ENCODE peak calls at places on chromosomes 13 and 19, in four cellular contexts. B is SK-N-SH, V is GM12878, Q is K562. L is an unnamed sample.

GRCh38 chr19:31674503-31675186 is 325.4 kb upstream of the TSHZ3 start:
- DNase-seq in B (no peak), V (no peak), Q (no peak), L (no peak)

GRCh38 chr19:17292301-17293074 is 10.7 kb downstream of the ABHD8 start:
- DNase-seq in B (peak), V (peak), Q (peak), L (peak)

GRCh38 chr19:48636859-48637448 is at the start of gene DBP:
- DNase-seq in B (peak), V (no peak), Q (no peak), L (no peak)

GRCh38 chr19:7831452-7831851 is 1.4 kb downstream of the EVI5L start:
- DNase-seq in B (no peak), V (no peak), Q (peak), L (no peak)

GRCh38 chr19:19594371-19594770 is 24.1 kb downstream of the PBX4 start:
- DNase-seq in B (no peak), V (no peak), Q (no peak), L (no peak)

GRCh38 chr19:34808566-34808965 is 35.6 kb upstream of the ZNF599 start:
- DNase-seq in B (no peak), V (no peak), Q (no peak), L (no peak)

GRCh38 chr13:33676045-33676699 is 141.8 kb upstream of the RFC3 start:
- DNase-seq in B (no peak), V (no peak), Q (no peak), L (no peak)

GRCh38 chr19:38742906-38743305 is 1.4 kb downstream of the CAPN12 start:
- DNase-seq in B (peak), V (no peak), Q (no peak), L (peak)

GRCh38 chr19:46718157-46718933 is 1.4 kb upstream of the PRKD2 start:
- DNase-seq in B (no peak), V (peak), Q (no peak), L (peak)

GRCh38 chr19:50331187-50332013 is 2.2 kb upstream of the KCNC3 start:
- DNase-seq in B (no peak), V (no peak), Q (no peak), L (no peak)

GRCh38 chr13:33509642-33510229 is 224.2 kb upstream of the STARD13 start:
- DNase-seq in B (no peak), V (no peak), Q (no peak), L (no peak)

GRCh38 chr13:109162248-109163051 is 533.0 kb downstream of the MYO16 start:
- DNase-seq in B (no peak), V (peak), Q (no peak), L (peak)

GRCh38 chr19:40381321-40381720 is 8.7 kb downstream of the HIPK4 start:
- DNase-seq in B (peak), V (no peak), Q (no peak), L (no peak)

GRCh38 chr19:17125728-17126677 is 50.4 kb downstream of the MYO9B start:
- DNase-seq in B (peak), V (peak), Q (no peak), L (peak)

GRCh38 chr13:33937373-33938087 is 119.6 kb downstream of the RFC3 start:
- DNase-seq in B (no peak), V (no peak), Q (no peak), L (no peak)

GRCh38 chr13:33348366-33348765 is 62.8 kb upstream of the STARD13 start:
- DNase-seq in B (no peak), V (no peak), Q (no peak), L (no peak)

GRCh38 chr13:112837371-112838037 is 131.5 kb upstream of the MCF2L start:
- DNase-seq in B (no peak), V (no peak), Q (no peak), L (no peak)

GRCh38 chr13:108086678-108087077 is 128.7 kb downstream of the LIG4 start:
- DNase-seq in B (no peak), V (no peak), Q (no peak), L (no peak)

GRCh38 chr13:51035469-51035868 is 75.6 kb downstream of the C13orf42 start:
- DNase-seq in B (no peak), V (no peak), Q (no peak), L (no peak)

GRCh38 chr19:5585461-5586299 is 17.9 kb upstream of the TINCR start:
- DNase-seq in B (peak), V (no peak), Q (peak), L (peak)

GRCh38 chr19:40433391-40434216 is 7.8 kb upstream of the SERTAD1 start:
- DNase-seq in B (peak), V (no peak), Q (peak), L (peak)

GRCh38 chr13:24625870-24626419 is 54.3 kb upstream of the ATP12A start:
- DNase-seq in B (no peak), V (no peak), Q (no peak), L (peak)

GRCh38 chr13:113493315-113493951 is 2.9 kb upstream of the DCUN1D2 start:
- DNase-seq in B (no peak), V (peak), Q (no peak), L (no peak)

GRCh38 chr13:81683526-81683925 is 1342.6 kb upstream of the SPRY2 start:
- DNase-seq in B (no peak), V (no peak), Q (no peak), L (no peak)

GRCh38 chr19:35211545-35212230 is 16.9 kb downstream of the FAM187B start:
- DNase-seq in B (no peak), V (no peak), Q (no peak), L (no peak)

GRCh38 chr13:98284677-98285076 is 107.6 kb upstream of the RNF113B start:
- DNase-seq in B (no peak), V (no peak), Q (no peak), L (no peak)

GRCh38 chr13:50594276-50594970 is 249.1 kb downstream of the DLEU7 start:
- DNase-seq in B (peak), V (peak), Q (no peak), L (peak)

GRCh38 chr19:35509861-35510625 is 3.4 kb downstream of the DMKN start:
- DNase-seq in B (peak), V (no peak), Q (peak), L (peak)

GRCh38 chr13:56902276-56902675 is 238.4 kb upstream of the PRR20A start:
- DNase-seq in B (no peak), V (no peak), Q (no peak), L (no peak)

GRCh38 chr13:50990540-50991506 is 81.2 kb downstream of the RNASEH2B start:
- DNase-seq in B (peak), V (no peak), Q (no peak), L (no peak)

GRCh38 chr13:35478384-35479222 is 2.1 kb upstream of the MAB21L1 start:
- DNase-seq in B (peak), V (no peak), Q (no peak), L (no peak)

GRCh38 chr19:47658431-47659383 is 49.8 kb downstream of the BICRA start:
- DNase-seq in B (no peak), V (no peak), Q (no peak), L (no peak)

GRCh38 chr13:99384468-99384867 is 77.3 kb upstream of the GPR183 start:
- DNase-seq in B (no peak), V (no peak), Q (no peak), L (no peak)

GRCh38 chr13:103716689-103717088 is 650.5 kb upstream of the SLC10A2 start:
- DNase-seq in B (no peak), V (no peak), Q (no peak), L (no peak)

GRCh38 chr19:12778020-12778904 is 2.9 kb upstream of the HOOK2 start:
- DNase-seq in B (peak), V (no peak), Q (no peak), L (no peak)

GRCh38 chr19:16088351-16088984 is 12.2 kb downstream of the TPM4 start:
- DNase-seq in B (no peak), V (no peak), Q (peak), L (no peak)

GRCh38 chr13:30895773-30896172 is 10.3 kb upstream of the MEDAG start:
- DNase-seq in B (no peak), V (no peak), Q (no peak), L (no peak)

GRCh38 chr19:13007292-13008045 is 12.2 kb downstream of the NFIX start:
- DNase-seq in B (peak), V (no peak), Q (no peak), L (no peak)

GRCh38 chr19:3642296-3642695 is 15.7 kb upstream of the CACTIN start:
- DNase-seq in B (no peak), V (no peak), Q (no peak), L (no peak)

DNA sequence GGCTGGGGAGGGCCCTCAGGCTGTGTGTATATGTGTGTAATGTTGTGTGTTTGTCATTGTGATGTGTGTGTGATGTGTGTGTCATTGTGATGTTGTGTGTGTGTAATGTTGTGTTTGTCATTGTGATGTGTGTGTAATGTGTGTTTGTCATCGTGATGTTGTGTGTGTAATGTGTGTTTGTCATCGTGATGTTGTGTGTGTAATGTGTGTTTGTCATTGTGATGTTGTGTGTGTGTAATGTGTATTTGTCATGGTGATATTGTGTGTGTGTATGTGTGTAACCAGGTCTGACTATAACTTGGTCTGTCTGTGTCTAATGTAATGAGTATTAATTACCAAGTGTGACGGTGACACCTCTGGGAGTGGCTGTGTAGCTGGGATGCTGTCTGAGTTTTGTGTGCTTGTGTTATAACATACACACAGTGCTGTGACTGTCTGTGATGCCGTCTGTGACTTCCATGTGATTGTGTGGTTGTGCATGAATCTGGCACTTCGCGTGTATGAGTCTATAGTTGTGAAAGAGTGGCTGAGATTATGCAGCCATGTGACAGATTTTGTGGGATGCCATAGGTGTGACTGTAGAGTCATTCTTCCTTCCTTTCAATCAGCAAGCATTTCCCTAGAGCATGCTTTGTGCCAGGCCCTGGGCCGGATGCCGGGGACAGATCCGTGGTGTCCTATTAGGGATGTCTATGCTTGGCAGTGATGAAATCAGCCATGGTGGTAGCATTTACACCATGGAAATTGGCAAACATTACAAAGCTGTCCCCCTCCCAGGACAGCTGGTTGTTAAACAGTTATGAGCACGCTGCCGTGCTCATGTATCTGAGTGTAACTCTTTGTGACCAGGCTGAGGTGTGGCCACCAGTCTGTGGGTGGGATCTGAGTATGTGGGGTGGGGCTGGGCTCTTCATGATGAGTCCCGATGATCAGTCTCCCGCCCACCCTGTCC is 6.4 kb downstream of the TNFSF14 start:
- DNase-seq in B (no peak), V (no peak), Q (no peak), L (no peak)
- TF ChIP-seq TAF1 in B (no peak), V (no peak), Q (no peak), L (no peak)

GRCh38 chr19:44577566-44577874 is 35.8 kb upstream of the IGSF23 start:
- DNase-seq in B (no peak), V (no peak), Q (no peak), L (no peak)

GRCh38 chr19:44580366-44580895 is 32.9 kb upstream of the IGSF23 start:
- DNase-seq in B (no peak), V (no peak), Q (no peak), L (no peak)

GRCh38 chr19:44576843-44577565 is 36.4 kb upstream of the IGSF23 start:
- DNase-seq in B (peak), V (no peak), Q (peak), L (no peak)

GRCh38 chr19:44581288-44581687 is 32.1 kb upstream of the IGSF23 start:
- DNase-seq in B (no peak), V (no peak), Q (no peak), L (no peak)

GRCh38 chr19:44579663-44580365 is 33.5 kb upstream of the IGSF23 start:
- DNase-seq in B (no peak), V (no peak), Q (no peak), L (no peak)
- TF ChIP-seq TAF1 in B (no peak), V (no peak), Q (no peak), L (no peak)

DNA sequence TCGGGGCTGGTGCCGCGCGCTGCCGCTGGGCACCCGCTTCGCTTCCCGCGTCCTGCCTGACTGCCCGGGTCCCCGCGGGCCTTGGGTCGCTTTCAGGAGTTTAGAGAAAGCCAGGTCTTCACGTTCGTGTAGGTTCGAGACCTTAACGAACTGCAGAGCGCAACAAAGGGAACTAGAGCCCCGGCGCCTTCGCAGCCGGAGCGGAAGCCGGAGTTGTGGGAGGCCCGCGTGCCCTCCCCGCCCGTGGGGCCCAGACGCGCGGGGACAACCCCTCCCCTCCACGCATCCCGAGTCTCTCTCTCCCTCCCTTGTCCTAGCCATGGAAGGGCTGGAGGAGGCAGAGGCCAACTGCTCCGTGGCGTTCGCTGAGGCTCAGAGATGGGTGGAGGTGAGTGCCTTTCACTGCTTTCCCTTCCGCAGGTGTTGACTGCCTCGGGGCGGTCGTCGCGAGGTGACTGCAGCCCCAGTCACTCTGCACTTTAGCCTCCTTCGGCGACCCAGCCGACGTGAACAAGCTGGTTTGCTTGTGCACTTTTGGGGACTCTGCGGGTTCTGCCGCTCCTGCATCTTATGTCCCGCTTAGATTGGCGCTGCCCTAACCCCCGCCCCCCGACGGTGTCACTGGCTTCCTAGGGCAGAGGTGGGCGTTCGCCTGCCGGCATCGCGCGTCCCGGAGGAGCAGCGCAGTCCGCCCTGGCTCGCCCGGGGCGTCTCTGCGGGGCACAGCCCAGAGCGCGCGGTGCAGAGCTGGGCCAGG is 387 bp downstream of the LMO7 start:
- DNase-seq in B (peak), V (no peak), Q (peak), L (peak)
- TF ChIP-seq TAF1 in B (no peak), V (peak), Q (no peak), L (no peak)

GRCh38 chr13:77509221-77509620 is 26.3 kb upstream of the SCEL start:
- DNase-seq in B (no peak), V (no peak), Q (no peak), L (no peak)

GRCh38 chr13:77510156-77510555 is 25.4 kb upstream of the SCEL start:
- DNase-seq in B (no peak), V (no peak), Q (no peak), L (no peak)

GRCh38 chr13:77507931-77508776 is 27.4 kb upstream of the SCEL start:
- DNase-seq in B (no peak), V (no peak), Q (no peak), L (no peak)

GRCh38 chr13:77503398-77503797 is 32.1 kb upstream of the SCEL start:
- DNase-seq in B (no peak), V (no peak), Q (no peak), L (no peak)

GRCh38 chr13:77506874-77507273 is 28.6 kb upstream of the SCEL start:
- DNase-seq in B (no peak), V (no peak), Q (no peak), L (no peak)
- TF ChIP-seq TAF1 in B (no peak), V (no peak), Q (no peak), L (no peak)

DNA sequence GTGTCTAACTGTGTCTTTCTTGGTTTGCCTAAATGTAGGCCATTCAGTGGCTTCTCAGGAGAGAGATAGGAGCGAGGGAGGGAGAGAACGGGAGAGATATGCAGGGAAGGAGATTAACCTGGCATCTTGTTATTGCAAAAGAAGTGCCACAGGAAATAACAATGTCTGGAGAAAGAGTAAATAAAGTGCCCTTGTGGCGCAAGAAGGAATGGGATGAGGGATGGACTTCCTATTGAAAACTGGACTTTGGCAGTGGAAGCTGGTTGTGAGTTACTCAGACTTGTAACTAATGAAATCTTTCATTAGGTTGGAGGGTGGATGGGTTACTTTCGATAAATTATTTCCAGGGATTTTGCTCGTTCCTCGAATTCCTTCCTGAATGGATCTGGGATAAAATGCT is 136.1 kb downstream of the LACC1 start:
- DNase-seq in B (no peak), V (no peak), Q (no peak), L (no peak)
- TF ChIP-seq TAF1 in B (no peak), V (no peak), Q (no peak), L (no peak)

GRCh38 chr13:28357247-28357825 is 137.6 kb downstream of the FLT1 start:
- DNase-seq in B (no peak), V (no peak), Q (no peak), L (no peak)
- TF ChIP-seq TAF1 in B (no peak), V (no peak), Q (no peak), L (no peak)

GRCh38 chr13:52085416-52085815 is 43.5 kb downstream of the NEK5 start:
- DNase-seq in B (no peak), V (no peak), Q (no peak), L (no peak)
- TF ChIP-seq TAF1 in B (no peak), V (no peak), Q (no peak), L (no peak)

GRCh38 chr19:1826557-1827521 is 14.8 kb upstream of the ATP8B3 start:
- DNase-seq in B (peak), V (no peak), Q (peak), L (no peak)

GRCh38 chr19:1829958-1830357 is 17.9 kb upstream of the ATP8B3 start:
- DNase-seq in B (no peak), V (no peak), Q (no peak), L (no peak)

GRCh38 chr19:1827566-1828278 is 15.6 kb upstream of the ATP8B3 start:
- DNase-seq in B (no peak), V (no peak), Q (no peak), L (no peak)

GRCh38 chr19:1830568-1830967 is 17.7 kb downstream of the REXO1 start:
- DNase-seq in B (no peak), V (no peak), Q (no peak), L (no peak)

DNA sequence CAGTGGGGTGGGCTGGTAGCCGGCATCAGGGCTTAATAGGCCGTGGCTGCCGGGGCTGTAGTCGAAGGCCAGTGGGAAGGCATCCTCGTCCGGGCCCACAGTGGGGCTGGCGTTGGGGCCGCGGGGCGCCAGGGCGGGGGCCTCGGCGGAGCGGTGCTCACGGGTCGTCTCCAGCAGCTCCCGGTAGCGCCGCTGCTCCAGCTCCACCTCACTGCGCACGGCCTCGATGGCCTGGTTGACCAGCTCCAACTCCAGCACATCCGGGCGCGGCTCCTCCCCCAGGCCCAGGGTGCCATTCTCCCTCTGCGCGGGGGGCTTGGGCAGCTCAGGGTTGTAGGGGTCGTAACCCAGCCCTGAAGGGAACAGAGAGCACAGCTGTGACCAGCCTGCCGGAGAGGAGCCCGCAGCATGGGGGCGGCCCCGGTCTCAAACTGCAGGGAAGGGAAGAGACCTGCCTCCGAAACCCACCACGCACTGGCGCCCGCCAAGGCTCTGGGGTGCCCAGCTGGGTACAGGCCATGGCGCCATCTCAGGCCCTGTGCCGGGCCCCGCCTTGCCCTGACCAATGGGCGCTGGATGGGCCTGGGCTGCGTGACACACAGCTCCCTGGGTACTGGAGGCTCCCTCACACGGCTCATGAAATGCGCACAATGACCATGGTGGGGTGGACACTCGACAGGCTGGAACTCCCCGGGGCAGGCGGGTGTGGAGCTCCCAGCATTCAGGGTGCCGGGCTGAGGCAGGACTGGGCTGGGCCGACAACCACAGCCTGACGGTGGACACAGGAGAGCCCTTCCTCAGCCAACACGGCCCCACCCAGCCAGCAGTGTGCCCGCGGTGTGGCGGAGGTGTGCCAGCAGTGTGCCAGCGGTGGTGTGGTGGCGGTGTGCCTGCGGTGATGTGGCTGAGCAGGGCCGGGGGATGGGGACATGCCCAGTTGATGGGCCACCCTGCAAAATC is 16.5 kb upstream of the ATP8B3 start:
- DNase-seq in B (no peak), V (no peak), Q (no peak), L (no peak)
- TF ChIP-seq TAF1 in B (no peak), V (no peak), Q (no peak), L (no peak)